ENCODE peak calls at places on chromosome 6, in four cellular contexts. One of them, this sample, is unnamed.

GRCh38 chr6:43887340-43887858 is 117.4 kb downstream of the VEGFA start:
- DNase-seq in C1 segment of cervical spinal cord: no peak
- DNase-seq in KG1: no peak
- DNase-seq in Peyer's patch: no peak
- DNase-seq in this sample: no peak

GRCh38 chr6:98687776-98688175 is 146.6 kb upstream of the POU3F2 start:
- DNase-seq in C1 segment of cervical spinal cord: no peak
- DNase-seq in KG1: no peak
- DNase-seq in Peyer's patch: no peak
- DNase-seq in this sample: no peak

GRCh38 chr6:139295906-139296305 is 4.1 kb upstream of the TXLNB start:
- DNase-seq in C1 segment of cervical spinal cord: no peak
- DNase-seq in KG1: no peak
- DNase-seq in Peyer's patch: no peak
- DNase-seq in this sample: no peak

GRCh38 chr6:138592698-138593097 is 93.4 kb upstream of the NHSL1 start:
- DNase-seq in C1 segment of cervical spinal cord: no peak
- DNase-seq in KG1: peak; percentile 45
- DNase-seq in Peyer's patch: no peak
- DNase-seq in this sample: no peak

GRCh38 chr6:50087231-50087954 is 37.7 kb upstream of the DEFB112 start:
- DNase-seq in C1 segment of cervical spinal cord: no peak
- DNase-seq in KG1: no peak
- DNase-seq in Peyer's patch: no peak
- DNase-seq in this sample: no peak

GRCh38 chr6:133548409-133548808 is 307.3 kb downstream of the EYA4 start:
- DNase-seq in C1 segment of cervical spinal cord: no peak
- DNase-seq in KG1: no peak
- DNase-seq in Peyer's patch: no peak
- DNase-seq in this sample: no peak

GRCh38 chr6:81700414-81700813 is 52.1 kb downstream of the TENT5A start:
- DNase-seq in C1 segment of cervical spinal cord: no peak
- DNase-seq in KG1: no peak
- DNase-seq in Peyer's patch: no peak
- DNase-seq in this sample: no peak

GRCh38 chr6:89921197-89921596 is 26.9 kb downstream of the GJA10 start:
- DNase-seq in C1 segment of cervical spinal cord: no peak
- DNase-seq in KG1: no peak
- DNase-seq in Peyer's patch: no peak
- DNase-seq in this sample: no peak

GRCh38 chr6:65461121-65461520 is 245.9 kb downstream of the EYS start:
- DNase-seq in C1 segment of cervical spinal cord: no peak
- DNase-seq in KG1: no peak
- DNase-seq in Peyer's patch: no peak
- DNase-seq in this sample: no peak

GRCh38 chr6:15453622-15454021 is 207.8 kb downstream of the JARID2 start:
- DNase-seq in C1 segment of cervical spinal cord: peak; percentile 90
- DNase-seq in KG1: no peak
- DNase-seq in Peyer's patch: no peak
- DNase-seq in this sample: no peak

GRCh38 chr6:83307849-83308248 is 114.7 kb downstream of the RWDD2A start:
- DNase-seq in C1 segment of cervical spinal cord: no peak
- DNase-seq in KG1: no peak
- DNase-seq in Peyer's patch: no peak
- DNase-seq in this sample: no peak

GRCh38 chr6:35299674-35300073 is 2.1 kb downstream of the DEF6 start:
- DNase-seq in C1 segment of cervical spinal cord: no peak
- DNase-seq in KG1: peak; percentile 49
- DNase-seq in Peyer's patch: peak; percentile 88
- DNase-seq in this sample: no peak

GRCh38 chr6:90296346-90297123 is at the start of gene BACH2:
- DNase-seq in C1 segment of cervical spinal cord: peak; percentile 83
- DNase-seq in KG1: peak; percentile 29
- DNase-seq in Peyer's patch: peak; percentile 98
- DNase-seq in this sample: peak; percentile 37

GRCh38 chr6:143432588-143432987 is 17.9 kb downstream of the ADAT2 start:
- DNase-seq in C1 segment of cervical spinal cord: no peak
- DNase-seq in KG1: no peak
- DNase-seq in Peyer's patch: no peak
- DNase-seq in this sample: no peak

GRCh38 chr6:140039343-140039742 is 664.9 kb upstream of the CITED2 start:
- DNase-seq in C1 segment of cervical spinal cord: no peak
- DNase-seq in KG1: peak; percentile 8
- DNase-seq in Peyer's patch: no peak
- DNase-seq in this sample: no peak

GRCh38 chr6:76403058-76403457 is 330.6 kb upstream of the IMPG1 start:
- DNase-seq in C1 segment of cervical spinal cord: no peak
- DNase-seq in KG1: no peak
- DNase-seq in Peyer's patch: no peak
- DNase-seq in this sample: no peak

GRCh38 chr6:1611572-1612385 is 2.1 kb downstream of the FOXC1 start:
- DNase-seq in C1 segment of cervical spinal cord: no peak
- DNase-seq in KG1: no peak
- DNase-seq in Peyer's patch: peak; percentile 45
- DNase-seq in this sample: no peak

GRCh38 chr6:106142876-106143431 is 56.8 kb downstream of the PRDM1 start:
- DNase-seq in C1 segment of cervical spinal cord: no peak
- DNase-seq in KG1: no peak
- DNase-seq in Peyer's patch: no peak
- DNase-seq in this sample: no peak

GRCh38 chr6:33683051-33683571 is 28.4 kb downstream of the UQCC2 start:
- DNase-seq in C1 segment of cervical spinal cord: no peak
- DNase-seq in KG1: no peak
- DNase-seq in Peyer's patch: no peak
- DNase-seq in this sample: no peak

GRCh38 chr6:25968769-25969168 is 6.2 kb downstream of the TRIM38 start:
- DNase-seq in C1 segment of cervical spinal cord: no peak
- DNase-seq in KG1: no peak
- DNase-seq in Peyer's patch: no peak
- DNase-seq in this sample: no peak

GRCh38 chr6:118897386-118897785 is 3.4 kb downstream of the ASF1A start:
- DNase-seq in C1 segment of cervical spinal cord: no peak
- DNase-seq in KG1: no peak
- DNase-seq in Peyer's patch: no peak
- DNase-seq in this sample: no peak

GRCh38 chr6:130357436-130357835 is 8.4 kb upstream of the TMEM200A start:
- DNase-seq in C1 segment of cervical spinal cord: no peak
- DNase-seq in KG1: no peak
- DNase-seq in Peyer's patch: no peak
- DNase-seq in this sample: no peak

GRCh38 chr6:10613077-10613476 is 81.3 kb downstream of the C6orf52 start:
- DNase-seq in C1 segment of cervical spinal cord: no peak
- DNase-seq in KG1: no peak
- DNase-seq in Peyer's patch: no peak
- DNase-seq in this sample: no peak

GRCh38 chr6:168026925-168027324 is 29.5 kb downstream of the KIF25 start:
- DNase-seq in C1 segment of cervical spinal cord: no peak
- DNase-seq in KG1: no peak
- DNase-seq in Peyer's patch: no peak
- DNase-seq in this sample: no peak

GRCh38 chr6:117265425-117266266 is at the start of gene VGLL2:
- DNase-seq in C1 segment of cervical spinal cord: no peak
- DNase-seq in KG1: no peak
- DNase-seq in Peyer's patch: no peak
- DNase-seq in this sample: no peak

GRCh38 chr6:6713660-6714446 is 125.3 kb downstream of the LY86 start:
- DNase-seq in C1 segment of cervical spinal cord: no peak
- DNase-seq in KG1: no peak
- DNase-seq in Peyer's patch: no peak
- DNase-seq in this sample: no peak

GRCh38 chr6:39274903-39275302 is 39.3 kb downstream of the KCNK17 start:
- DNase-seq in C1 segment of cervical spinal cord: no peak
- DNase-seq in KG1: no peak
- DNase-seq in Peyer's patch: no peak
- DNase-seq in this sample: no peak

GRCh38 chr6:1335367-1336037 is 23.6 kb downstream of the FOXQ1 start:
- DNase-seq in C1 segment of cervical spinal cord: no peak
- DNase-seq in KG1: no peak
- DNase-seq in Peyer's patch: peak; percentile 66
- DNase-seq in this sample: no peak

GRCh38 chr6:141552463-141552862 is 580.3 kb upstream of the GJE1 start:
- DNase-seq in C1 segment of cervical spinal cord: no peak
- DNase-seq in KG1: no peak
- DNase-seq in Peyer's patch: no peak
- DNase-seq in this sample: no peak

GRCh38 chr6:140168365-140168764 is 793.9 kb upstream of the CITED2 start:
- DNase-seq in C1 segment of cervical spinal cord: no peak
- DNase-seq in KG1: no peak
- DNase-seq in Peyer's patch: no peak
- DNase-seq in this sample: no peak

GRCh38 chr6:127939442-127940066 is 38.7 kb upstream of the THEMIS start:
- DNase-seq in C1 segment of cervical spinal cord: no peak
- DNase-seq in KG1: no peak
- DNase-seq in Peyer's patch: no peak
- DNase-seq in this sample: no peak

GRCh38 chr6:110102411-110102810 is 77.1 kb downstream of the WASF1 start:
- DNase-seq in C1 segment of cervical spinal cord: no peak
- DNase-seq in KG1: no peak
- DNase-seq in Peyer's patch: no peak
- DNase-seq in this sample: no peak

GRCh38 chr6:163991326-163991725 is 576.8 kb downstream of the QKI start:
- DNase-seq in C1 segment of cervical spinal cord: no peak
- DNase-seq in KG1: no peak
- DNase-seq in Peyer's patch: no peak
- DNase-seq in this sample: no peak

GRCh38 chr6:111096246-111096645 is 8.9 kb downstream of the SLC16A10 start:
- DNase-seq in C1 segment of cervical spinal cord: no peak
- DNase-seq in KG1: no peak
- DNase-seq in Peyer's patch: peak; percentile 72
- DNase-seq in this sample: no peak

GRCh38 chr6:158312165-158312564 is at the start of gene TULP4:
- DNase-seq in C1 segment of cervical spinal cord: no peak
- DNase-seq in KG1: no peak
- DNase-seq in Peyer's patch: no peak
- DNase-seq in this sample: no peak